ENCODE peak calls at places on chromosomes 13 and 19, in four cellular contexts. One of them, this sample, is unnamed.

GRCh38 chr13:40271931-40272775 is 394.3 kb downstream of the FOXO1 start:
- DNase-seq in stomach: peak
- DNase-seq in heart left ventricle: peak
- DNase-seq in aorta: peak
- DNase-seq in this sample: peak

GRCh38 chr13:30904043-30904442 is 2.0 kb upstream of the MEDAG start:
- DNase-seq in aorta: no peak
- DNase-seq in heart left ventricle: no peak
- DNase-seq in stomach: no peak
- DNase-seq in this sample: peak

GRCh38 chr19:46932346-46932745 is 71.5 kb downstream of the ARHGAP35 start:
- DNase-seq in stomach: no peak
- DNase-seq in heart left ventricle: no peak
- DNase-seq in aorta: no peak
- DNase-seq in this sample: peak

GRCh38 chr13:59774511-59774911 is 389.2 kb downstream of the DIAPH3 start:
- DNase-seq in aorta: no peak
- DNase-seq in heart left ventricle: no peak
- DNase-seq in stomach: no peak
- DNase-seq in this sample: peak

GRCh38 chr19:49324801-49325491 is at the start of gene SLC6A16:
- DNase-seq in stomach: no peak
- DNase-seq in aorta: no peak
- DNase-seq in heart left ventricle: no peak
- DNase-seq in this sample: no peak

GRCh38 chr13:45847554-45848224 is 3.9 kb downstream of the SIAH3 start:
- DNase-seq in heart left ventricle: no peak
- DNase-seq in stomach: peak
- DNase-seq in aorta: peak
- DNase-seq in this sample: peak

GRCh38 chr13:44108345-44108858 is 228.7 kb downstream of the LACC1 start:
- DNase-seq in heart left ventricle: peak
- DNase-seq in aorta: peak
- DNase-seq in stomach: peak
- DNase-seq in this sample: no peak

GRCh38 chr13:77554079-77554478 is 18.6 kb downstream of the SCEL start:
- DNase-seq in aorta: no peak
- DNase-seq in heart left ventricle: no peak
- DNase-seq in stomach: no peak
- DNase-seq in this sample: no peak

GRCh38 chr19:37506387-37507166 is at the start of gene ZNF793:
- DNase-seq in aorta: peak
- DNase-seq in heart left ventricle: peak
- DNase-seq in stomach: peak
- DNase-seq in this sample: peak

GRCh38 chr19:40596608-40597328 is 4.4 kb upstream of the LTBP4 start:
- DNase-seq in stomach: peak
- DNase-seq in aorta: peak
- DNase-seq in heart left ventricle: peak
- DNase-seq in this sample: peak

GRCh38 chr13:26295812-26296211 is 41.9 kb downstream of the CDK8 start:
- DNase-seq in aorta: no peak
- DNase-seq in stomach: no peak
- DNase-seq in heart left ventricle: no peak
- DNase-seq in this sample: no peak
- H3K4me3 ChIP-seq in aorta: no peak
- H3K4me3 ChIP-seq in stomach: no peak
- H3K4me3 ChIP-seq in heart left ventricle: no peak
- H3K4me3 ChIP-seq in this sample: no peak

GRCh38 chr19:5826531-5827341 is 12.8 kb downstream of the FUT6 start:
- DNase-seq in heart left ventricle: peak
- DNase-seq in stomach: peak
- DNase-seq in aorta: no peak
- DNase-seq in this sample: peak

GRCh38 chr19:5827342-5827890 is 12.1 kb downstream of the FUT6 start:
- DNase-seq in stomach: no peak
- DNase-seq in aorta: no peak
- DNase-seq in heart left ventricle: no peak
- DNase-seq in this sample: no peak

GRCh38 chr19:5827891-5828660 is 11.4 kb downstream of the FUT6 start:
- DNase-seq in heart left ventricle: peak
- DNase-seq in aorta: peak
- DNase-seq in stomach: peak
- DNase-seq in this sample: peak

GRCh38 chr19:5829567-5830315 is 9.8 kb downstream of the FUT6 start:
- DNase-seq in aorta: no peak
- DNase-seq in heart left ventricle: no peak
- DNase-seq in stomach: no peak
- DNase-seq in this sample: no peak

DNA sequence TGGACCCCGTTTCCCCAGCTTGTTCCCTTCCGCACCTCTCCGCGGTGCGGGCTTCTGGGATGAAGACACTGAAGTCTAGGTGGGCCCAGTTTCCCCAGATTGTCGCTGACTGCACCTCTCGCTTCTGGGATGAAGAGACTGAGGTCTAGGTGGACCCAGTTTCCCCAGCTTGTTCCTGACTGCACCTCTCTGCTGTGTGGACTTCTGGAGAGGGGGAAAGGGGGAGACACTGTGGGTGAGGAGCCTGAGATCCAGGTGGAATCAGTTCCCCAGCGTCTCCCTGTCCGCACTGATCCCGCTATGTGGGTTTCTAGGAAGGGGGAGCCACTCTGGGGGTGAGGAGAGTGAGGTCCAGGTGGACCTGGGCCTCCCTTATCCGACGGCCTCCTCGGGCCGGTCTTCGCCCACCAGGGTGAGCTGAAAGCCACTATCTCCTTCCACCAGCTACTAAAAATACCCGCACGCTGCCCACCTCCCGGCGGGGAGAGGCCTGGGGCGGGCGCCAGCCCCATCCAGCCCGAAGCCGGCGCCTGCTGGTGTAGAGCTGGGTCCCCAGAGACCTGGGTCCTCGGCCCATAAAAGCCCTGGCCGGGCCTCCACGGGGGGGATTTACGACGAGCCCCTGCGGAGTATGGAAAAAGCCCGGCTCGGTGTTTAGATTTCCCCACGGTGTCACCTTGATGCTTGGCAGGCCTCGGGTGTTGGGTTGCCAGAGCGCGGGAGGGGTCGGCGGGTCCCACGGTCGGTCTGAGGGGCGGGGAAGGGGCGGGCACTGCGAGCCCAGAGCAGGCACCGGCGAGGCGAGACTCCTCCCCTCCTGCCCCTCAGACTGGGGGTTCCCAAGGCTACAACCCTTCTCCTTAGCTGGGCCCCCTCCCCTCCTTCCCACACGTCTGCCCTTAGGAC is 10.6 kb downstream of the FUT6 start:
- DNase-seq in stomach: peak
- DNase-seq in aorta: no peak
- DNase-seq in heart left ventricle: peak
- DNase-seq in this sample: peak
- H3K4me3 ChIP-seq in stomach: peak
- H3K4me3 ChIP-seq in aorta: no peak
- H3K4me3 ChIP-seq in heart left ventricle: peak
- H3K4me3 ChIP-seq in this sample: peak

GRCh38 chr19:15964231-15964630 is 15.4 kb downstream of the OR10H4 start:
- DNase-seq in aorta: no peak
- DNase-seq in stomach: no peak
- DNase-seq in heart left ventricle: no peak
- DNase-seq in this sample: no peak

DNA sequence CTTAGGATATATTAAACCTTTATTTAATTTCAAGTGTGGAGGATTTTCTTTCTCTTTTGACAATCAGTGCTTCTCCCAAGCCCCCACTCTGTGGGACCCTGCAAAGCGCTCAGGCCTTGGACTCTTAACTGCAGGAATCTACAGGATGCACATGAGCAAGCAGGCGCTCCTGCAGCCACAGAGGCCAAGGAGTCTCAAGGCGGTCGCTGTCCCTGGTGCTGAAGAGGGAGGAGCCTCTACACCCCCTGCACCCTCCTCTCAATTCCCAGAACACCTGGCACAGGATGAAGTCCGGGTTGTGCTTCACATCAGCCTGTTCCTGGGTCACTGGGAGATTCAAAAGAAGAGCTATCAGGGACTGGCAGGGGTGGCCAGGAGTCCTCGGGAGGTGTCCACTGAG is 13.5 kb downstream of the OR10H4 start:
- DNase-seq in aorta: no peak
- DNase-seq in heart left ventricle: no peak
- DNase-seq in stomach: no peak
- DNase-seq in this sample: no peak
- H3K4me3 ChIP-seq in aorta: no peak
- H3K4me3 ChIP-seq in heart left ventricle: no peak
- H3K4me3 ChIP-seq in stomach: no peak
- H3K4me3 ChIP-seq in this sample: no peak

DNA sequence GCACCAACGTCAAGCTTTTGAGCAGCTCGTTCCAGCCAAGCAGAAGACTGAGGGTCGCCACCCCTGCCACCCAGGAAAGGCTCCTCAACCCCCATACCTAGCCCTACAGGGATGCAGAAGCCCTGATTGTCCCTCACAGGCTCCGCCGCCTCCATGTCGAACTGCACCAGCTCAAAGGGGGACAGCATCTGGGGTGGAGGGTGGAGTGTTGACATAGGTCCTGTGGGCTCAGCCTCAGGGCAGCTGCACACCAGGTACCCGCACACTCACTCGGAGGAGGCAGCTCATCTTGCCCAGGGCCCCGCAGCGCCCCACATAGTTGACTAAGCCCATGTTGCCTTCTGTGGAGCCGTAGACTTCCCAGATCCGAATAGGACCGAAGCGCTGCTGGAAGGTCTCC is 11.6 kb downstream of the SLC27A5 start:
- DNase-seq in heart left ventricle: no peak
- DNase-seq in aorta: no peak
- DNase-seq in stomach: no peak
- DNase-seq in this sample: no peak
- H3K4me3 ChIP-seq in heart left ventricle: no peak
- H3K4me3 ChIP-seq in aorta: no peak
- H3K4me3 ChIP-seq in stomach: no peak
- H3K4me3 ChIP-seq in this sample: peak

GRCh38 chr19:45400192-45400591 is 4.7 kb downstream of the PPP1R13L start:
- DNase-seq in stomach: no peak
- DNase-seq in aorta: no peak
- DNase-seq in heart left ventricle: no peak
- DNase-seq in this sample: no peak
- H3K4me3 ChIP-seq in stomach: no peak
- H3K4me3 ChIP-seq in aorta: no peak
- H3K4me3 ChIP-seq in heart left ventricle: no peak
- H3K4me3 ChIP-seq in this sample: no peak

GRCh38 chr19:35249848-35250711 is 1.3 kb downstream of the LSR start:
- DNase-seq in stomach: no peak
- DNase-seq in heart left ventricle: no peak
- DNase-seq in aorta: no peak
- DNase-seq in this sample: no peak
- H3K4me3 ChIP-seq in stomach: peak
- H3K4me3 ChIP-seq in heart left ventricle: no peak
- H3K4me3 ChIP-seq in aorta: no peak
- H3K4me3 ChIP-seq in this sample: no peak

DNA sequence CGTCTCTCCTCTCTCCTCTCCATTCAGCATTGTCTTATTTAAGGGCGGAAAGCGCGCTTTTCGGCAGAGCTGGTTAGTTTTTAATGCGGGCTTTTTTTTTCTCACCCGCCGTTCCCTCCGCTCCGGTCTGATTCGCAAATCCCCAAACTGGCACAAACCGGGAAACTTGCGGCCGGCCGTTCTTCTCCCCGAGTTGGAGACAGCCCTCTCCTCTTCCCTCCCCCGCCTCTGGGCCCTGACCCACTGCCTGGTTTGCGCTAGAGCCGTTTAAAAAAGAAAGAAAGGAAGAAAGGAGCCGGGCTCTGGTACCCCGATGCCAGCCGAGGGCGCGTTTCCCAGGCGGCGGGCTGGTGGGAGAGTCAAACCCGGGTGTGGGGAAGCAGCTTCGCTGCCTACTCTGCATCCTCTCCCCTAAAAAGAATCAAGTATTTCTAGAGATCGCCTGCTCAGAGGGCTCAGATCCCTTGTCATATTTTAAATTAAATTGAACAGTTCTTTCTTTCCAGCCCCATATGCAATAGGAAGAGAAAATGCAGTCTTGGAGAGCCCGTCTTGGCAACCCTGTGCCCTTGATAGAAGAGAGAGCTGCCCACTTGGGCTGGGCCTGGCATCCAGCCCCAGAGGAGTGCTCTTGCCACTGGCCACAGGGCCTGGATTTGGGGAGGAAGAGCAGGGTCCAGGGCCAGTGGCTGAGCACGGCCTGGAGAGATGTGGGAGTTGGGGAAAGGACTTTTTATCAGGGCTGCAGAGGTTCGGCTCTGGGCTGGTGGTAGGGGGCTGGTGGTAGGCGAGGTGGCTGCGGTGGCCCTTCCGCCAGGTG is 19.0 kb downstream of the NFIX start:
- DNase-seq in aorta: no peak
- DNase-seq in heart left ventricle: no peak
- DNase-seq in stomach: no peak
- DNase-seq in this sample: no peak
- H3K4me3 ChIP-seq in aorta: peak
- H3K4me3 ChIP-seq in heart left ventricle: no peak
- H3K4me3 ChIP-seq in stomach: peak
- H3K4me3 ChIP-seq in this sample: peak

DNA sequence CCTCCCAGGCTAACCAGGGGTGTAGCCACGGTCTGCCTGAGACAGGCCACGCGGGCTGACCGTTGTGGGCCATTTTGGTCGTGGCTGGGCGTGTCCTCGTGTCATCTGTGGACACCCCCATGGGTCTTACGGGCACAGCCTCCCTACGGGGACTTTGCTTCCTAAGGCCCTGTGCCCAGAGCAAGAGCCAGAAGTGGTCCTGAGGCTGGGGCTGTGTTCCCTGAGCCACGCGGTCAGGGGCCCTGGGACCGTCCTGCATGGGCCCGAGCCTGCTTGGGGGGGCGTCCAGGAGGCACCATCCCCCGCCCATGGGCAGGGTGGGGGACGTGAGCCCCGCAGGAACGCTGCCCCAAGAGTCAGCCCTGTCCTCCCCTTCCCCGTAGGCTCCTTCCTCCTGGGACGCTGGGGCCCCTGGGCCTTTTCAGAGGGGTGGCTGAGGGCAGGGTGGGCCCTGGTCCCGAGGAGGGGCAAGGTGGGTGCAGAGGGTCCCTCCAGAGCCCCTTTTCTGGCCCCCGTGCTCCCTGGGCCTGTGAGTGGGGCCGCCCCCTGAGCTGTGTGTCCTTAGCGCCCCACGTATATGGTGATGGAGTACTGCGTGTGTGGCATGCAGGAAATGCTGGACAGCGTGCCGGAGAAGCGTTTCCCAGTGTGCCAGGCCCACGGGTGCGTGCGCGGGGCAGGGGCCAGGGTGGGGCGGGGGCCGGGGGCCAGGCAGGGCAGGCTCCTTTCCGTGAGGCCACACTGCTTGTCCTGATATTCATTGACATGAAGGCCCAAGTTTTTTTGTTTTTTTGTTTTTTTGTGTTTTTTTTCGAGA is 13.4 kb downstream of the STK11 start:
- DNase-seq in aorta: no peak
- DNase-seq in stomach: no peak
- DNase-seq in heart left ventricle: peak
- DNase-seq in this sample: no peak
- H3K4me3 ChIP-seq in aorta: no peak
- H3K4me3 ChIP-seq in stomach: no peak
- H3K4me3 ChIP-seq in heart left ventricle: no peak
- H3K4me3 ChIP-seq in this sample: no peak

This sample was measured in mesenchymal stem cell.